ENCODE peak calls at places on chromosomes 12 and 14, in four cellular contexts. F, I, U and W are unnamed samples.

GRCh38 chr14:61153436-61153835 is 127.7 kb downstream of the TMEM30B start:
- DNase-seq in U (no peak), I (no peak), F (no peak), W (no peak)

GRCh38 chr14:29454026-29454693 is 473.5 kb downstream of the PRKD1 start:
- DNase-seq in I (no peak), U (no peak), F (no peak), W (no peak)

GRCh38 chr14:74634481-74634880 is 22.4 kb upstream of the LTBP2 start:
- DNase-seq in U (no peak), F (no peak), I (no peak), W (no peak)

GRCh38 chr12:125515887-125516286 is 450.7 kb downstream of the AACS start:
- DNase-seq in U (no peak), I (no peak), F (no peak), W (no peak)

GRCh38 chr12:100142851-100143559 is at the start of gene BLTP3B:
- DNase-seq in F (peak; percentile 93), I (peak; percentile 88), U (peak; percentile 40), W (peak; percentile 81)

GRCh38 chr12:12282761-12283160 is 15.9 kb upstream of the LRP6 start:
- DNase-seq in U (peak; percentile 68), F (no peak), I (no peak), W (no peak)

GRCh38 chr14:92135269-92135668 is 13.5 kb downstream of the CPSF2 start:
- DNase-seq in F (no peak), I (no peak), U (peak; percentile 44), W (no peak)

GRCh38 chr12:56631790-56632700 is 1.9 kb upstream of the BAZ2A start:
- DNase-seq in U (peak; percentile 57), F (peak; percentile 81), I (peak; percentile 72), W (peak; percentile 25)

GRCh38 chr14:20855652-20856291 is 35.4 kb upstream of the RNASE3 start:
- DNase-seq in F (peak; percentile 19), U (peak; percentile 72), I (peak; percentile 16), W (peak; percentile 24)

GRCh38 chr12:104722541-104723534 is 235.3 kb downstream of the SLC41A2 start:
- DNase-seq in F (no peak), U (no peak), I (peak; percentile 55), W (no peak)

GRCh38 chr14:94081386-94081820 is 293 bp downstream of the IFI27L1 start:
- DNase-seq in I (no peak), U (no peak), F (no peak), W (no peak)

GRCh38 chr12:86744547-86745212 is 488.5 kb upstream of the MGAT4C start:
- DNase-seq in U (peak; percentile 33), I (no peak), F (no peak), W (no peak)

GRCh38 chr12:51752490-51752889 is 96.0 kb downstream of the FIGNL2 start:
- DNase-seq in U (peak; percentile 62), I (no peak), F (peak; percentile 73), W (no peak)

GRCh38 chr14:77133718-77134338 is 7.8 kb downstream of the ZDHHC22 start:
- DNase-seq in F (peak; percentile 40), I (peak; percentile 42), U (peak; percentile 58), W (peak; percentile 84)

GRCh38 chr14:35333797-35334743 is 41.9 kb downstream of the PSMA6 start:
- DNase-seq in F (no peak), U (no peak), I (no peak), W (no peak)

GRCh38 chr12:3757261-3757660 is 4.4 kb upstream of the CRACR2A start:
- DNase-seq in F (no peak), I (no peak), U (no peak), W (no peak)

GRCh38 chr14:43313719-43314118 is 1193.4 kb downstream of the FSCB start:
- DNase-seq in I (no peak), F (no peak), U (no peak), W (no peak)
- TF ChIP-seq CTCF in I (no peak), F (no peak), U (no peak), W (no peak)

DNA sequence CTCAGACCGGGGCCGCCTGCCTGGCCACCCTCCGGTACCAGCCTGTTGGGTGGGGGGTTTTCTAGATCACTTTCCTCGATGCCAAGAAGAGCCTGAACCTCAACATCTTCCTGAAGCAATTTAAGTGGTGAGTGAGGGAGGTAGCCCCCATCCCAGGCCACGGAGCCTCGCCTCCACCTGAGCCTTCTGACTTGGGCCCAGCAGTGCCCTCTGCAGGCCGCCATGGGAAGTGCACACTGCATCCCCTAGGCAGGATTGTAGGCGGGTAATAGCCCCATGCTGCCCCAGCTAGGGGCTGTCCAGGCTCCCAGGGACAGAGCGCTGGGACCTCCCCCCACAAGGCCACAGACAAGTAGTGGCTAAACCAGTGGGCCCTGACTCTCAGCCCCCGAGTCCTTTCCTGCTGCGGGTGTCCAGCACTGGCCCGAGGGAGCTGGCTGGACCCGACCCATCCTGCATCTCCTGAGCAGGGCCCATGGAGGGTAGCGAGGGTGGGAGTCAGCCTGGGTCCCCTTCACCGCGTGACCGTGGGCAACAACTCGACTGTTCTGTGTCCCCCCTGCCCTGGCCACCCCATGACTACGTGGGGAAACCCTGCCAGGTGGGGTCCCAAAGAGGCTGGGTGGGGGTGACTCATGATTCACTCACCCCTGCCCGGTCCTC is 15.3 kb upstream of the ADSS1 start:
- DNase-seq in I (peak; percentile 53), F (peak; percentile 67), U (no peak), W (peak; percentile 78)
- TF ChIP-seq CTCF in I (peak; percentile 96), F (peak; percentile 100), U (peak; percentile 98), W (peak; percentile 95)

GRCh38 chr12:53383258-53383657 is 3.3 kb downstream of the SP1 start:
- DNase-seq in F (no peak), I (no peak), U (no peak), W (no peak)

GRCh38 chr12:53379389-53380103 is 430 bp upstream of the SP1 start:
- DNase-seq in I (peak; percentile 97), F (peak; percentile 96), U (peak; percentile 100), W (peak; percentile 99)

GRCh38 chr12:53380104-53380796 is at the start of gene SP1:
- DNase-seq in U (peak; percentile 77), I (peak; percentile 93), F (peak; percentile 93), W (peak; percentile 66)

GRCh38 chr12:53380797-53381738 is 1.1 kb downstream of the SP1 start:
- DNase-seq in I (no peak), F (no peak), U (peak; percentile 79), W (peak; percentile 14)

DNA sequence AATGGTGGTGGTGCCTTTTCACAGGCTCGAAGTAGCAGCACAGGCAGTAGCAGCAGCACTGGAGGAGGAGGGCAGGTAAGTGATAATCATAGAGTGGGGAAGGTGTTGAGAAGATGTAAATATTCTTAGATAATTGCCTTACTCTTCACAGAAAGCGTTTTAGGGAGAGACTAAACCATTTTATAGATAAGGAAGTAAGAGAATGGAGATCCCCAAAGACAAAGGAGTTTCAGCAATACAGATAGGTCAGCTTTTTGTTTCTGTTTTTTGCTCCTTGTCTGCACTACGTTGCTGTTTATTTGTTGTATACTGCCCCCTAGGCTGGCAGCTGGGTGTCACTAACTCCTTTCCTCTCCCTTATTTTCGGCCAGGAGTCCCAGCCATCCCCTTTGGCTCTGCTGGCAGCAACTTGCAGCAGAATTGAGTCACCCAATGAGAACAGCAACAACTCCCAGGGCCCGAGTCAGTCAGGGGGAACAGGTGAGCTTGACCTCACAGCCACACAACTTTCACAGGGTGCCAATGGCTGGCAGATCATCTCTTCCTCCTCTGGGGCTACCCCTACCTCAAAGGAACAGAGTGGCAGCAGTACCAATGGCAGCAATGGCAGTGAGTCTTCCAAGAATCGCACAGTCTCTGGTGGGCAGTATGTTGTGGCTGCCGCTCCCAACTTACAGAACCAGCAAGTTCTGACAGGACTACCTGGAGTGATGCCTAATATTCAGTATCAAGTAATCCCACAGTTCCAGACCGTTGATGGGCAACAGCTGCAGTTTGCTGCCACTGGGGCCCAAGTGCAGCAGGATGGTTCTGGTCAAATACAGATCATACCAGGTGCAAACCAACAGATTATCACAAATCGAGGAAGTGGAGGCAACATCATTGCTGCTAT is 2.0 kb downstream of the SP1 start:
- DNase-seq in U (peak; percentile 96), I (peak; percentile 39), F (peak; percentile 34), W (no peak)
- TF ChIP-seq CTCF in U (peak; percentile 72), I (peak; percentile 59), F (peak; percentile 44), W (peak; percentile 48)

GRCh38 chr12:47978598-47978873 is 15.1 kb downstream of the TMEM106C start:
- DNase-seq in F (no peak), I (no peak), U (no peak), W (no peak)

GRCh38 chr12:47977772-47978597 is 14.6 kb downstream of the TMEM106C start:
- DNase-seq in I (no peak), U (no peak), F (no peak), W (no peak)

GRCh38 chr12:47980172-47980571 is 16.8 kb downstream of the TMEM106C start:
- DNase-seq in U (no peak), I (no peak), F (no peak), W (no peak)

GRCh38 chr12:47979686-47980085 is 16.3 kb downstream of the TMEM106C start:
- DNase-seq in F (no peak), I (no peak), U (no peak), W (no peak)

DNA sequence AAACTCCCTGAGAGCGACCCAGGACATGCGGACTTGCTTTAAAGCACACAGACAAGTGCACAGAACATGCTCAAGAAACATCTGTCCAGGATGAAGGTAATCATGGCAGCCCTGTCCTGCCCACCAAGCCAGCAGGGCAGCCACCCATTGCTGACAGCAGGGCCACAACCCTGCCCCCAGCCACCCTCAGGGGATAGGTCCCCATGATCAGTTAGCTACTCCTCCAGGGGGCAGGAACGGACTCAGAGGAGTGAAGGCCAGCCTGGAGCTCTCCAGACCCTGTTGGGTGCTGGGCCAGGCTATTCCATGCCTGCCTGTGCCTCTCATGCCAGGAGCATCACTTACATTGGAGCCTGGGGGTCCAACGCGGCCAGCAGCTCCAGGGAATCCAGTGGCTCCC is 15.8 kb downstream of the TMEM106C start:
- DNase-seq in U (no peak), F (no peak), I (no peak), W (no peak)
- TF ChIP-seq CTCF in U (no peak), F (no peak), I (no peak), W (no peak)

GRCh38 chr12:5912437-5913334 is 32.4 kb downstream of the ANO2 start:
- DNase-seq in U (no peak), I (no peak), F (no peak), W (no peak)
- TF ChIP-seq CTCF in U (no peak), I (peak; percentile 25), F (no peak), W (peak; percentile 66)